ENCODE peak calls at places on chromosomes 12 and 14, in six cellular contexts. F, S, O, Z, N and H are unnamed samples.

GRCh38 chr12:19761465-19761864 is 322.2 kb downstream of the AEBP2 start:
- DNase-seq in S (no peak), F (no peak), O (no peak), N (no peak), Z (no peak), H (no peak)

GRCh38 chr12:56803750-56804149 is 40.6 kb downstream of the HSD17B6 start:
- DNase-seq in F (no peak), N (no peak), O (peak), S (peak), Z (no peak), H (no peak)

GRCh38 chr12:112362309-112362708 is 19.9 kb downstream of the HECTD4 start:
- DNase-seq in Z (no peak), F (no peak), O (no peak), N (no peak), S (no peak), H (no peak)

GRCh38 chr12:84599539-84599938 is 313.1 kb downstream of the SLC6A15 start:
- DNase-seq in F (no peak), N (no peak), O (peak), S (no peak), Z (no peak), H (no peak)

GRCh38 chr14:21525995-21526671 is at the start of gene SALL2:
- DNase-seq in S (no peak), F (peak), N (peak), Z (peak), O (no peak), H (no peak)

GRCh38 chr12:51369581-51369980 is 21.6 kb downstream of the GALNT6 start:
- DNase-seq in Z (no peak), O (no peak), S (no peak), F (no peak), N (no peak), H (no peak)

GRCh38 chr12:53131844-53132243 is 28.6 kb downstream of the SOAT2 start:
- DNase-seq in O (no peak), F (no peak), N (no peak), S (peak), Z (no peak), H (no peak)

GRCh38 chr12:49342914-49343731 is 3.6 kb upstream of the DNAJC22 start:
- DNase-seq in Z (no peak), O (no peak), S (no peak), N (no peak), F (no peak), H (no peak)

GRCh38 chr14:73008501-73008900 is 18.4 kb downstream of the ZFYVE1 start:
- DNase-seq in N (no peak), F (no peak), O (no peak), S (no peak), Z (no peak), H (no peak)

GRCh38 chr12:89138048-89138852 is 214.1 kb downstream of the DUSP6 start:
- DNase-seq in N (no peak), Z (no peak), F (no peak), O (no peak), S (no peak), H (no peak)

GRCh38 chr12:55972045-55972843 is 1.6 kb upstream of the RAB5B start:
- DNase-seq in Z (no peak), F (no peak), S (no peak), N (no peak), O (peak), H (no peak)

GRCh38 chr12:13211191-13211858 is 14.8 kb downstream of the EMP1 start:
- DNase-seq in S (no peak), N (no peak), O (peak), Z (no peak), F (no peak), H (no peak)

GRCh38 chr14:32129124-32129523 is 52.0 kb downstream of the ARHGAP5 start:
- DNase-seq in N (no peak), S (no peak), Z (no peak), O (no peak), F (no peak), H (no peak)

GRCh38 chr12:32826807-32827412 is 69.7 kb downstream of the PKP2 start:
- DNase-seq in O (no peak), Z (no peak), N (no peak), F (no peak), S (no peak), H (no peak)